ENCODE peak calls at places on chromosomes 11 and 22, in ten cellular contexts. U is PC-9; H is ovary; B is IMR-90; R is fibroblast of lung; D is CD8-positive, alpha-beta T cell; Z is upper lobe of right lung; M is CD4-positive, alpha-beta memory T cell; X is DND-41; N is transverse colon. L is an unnamed sample.

GRCh38 chr11:133795088-133795487 is 50.2 kb downstream of the SPATA19 start:
- DNase-seq in B (no peak), X (no peak), D (no peak), H (no peak), Z (no peak), N (no peak), R (no peak), M (no peak), U (no peak), L (no peak)

GRCh38 chr11:120096756-120097191 is 41.1 kb downstream of the TRIM29 start:
- DNase-seq in B (no peak), M (no peak), H (no peak), Z (peak; percentile 13), U (no peak), X (no peak), N (no peak), D (no peak), R (no peak), L (no peak)

GRCh38 chr22:30664798-30665197 is 2.9 kb downstream of the DUSP18 start:
- DNase-seq in X (no peak), B (no peak), N (no peak), Z (no peak), U (no peak), H (no peak), D (no peak), M (no peak), R (no peak), L (no peak)

GRCh38 chr11:818396-819128 is at the start of gene PNPLA2:
- DNase-seq in R (peak; percentile 56), B (no peak), D (no peak), Z (peak; percentile 83), M (no peak), H (peak; percentile 79), U (peak; percentile 79), N (peak; percentile 75), X (no peak), L (no peak)

GRCh38 chr11:118152552-118153471 is at the start of gene SCN4B:
- DNase-seq in R (peak; percentile 41), M (peak; percentile 14), U (no peak), D (no peak), N (peak; percentile 53), H (peak; percentile 56), X (peak; percentile 37), Z (peak; percentile 82), B (peak; percentile 20), L (peak; percentile 5)

GRCh38 chr11:102971766-102972165 is 16.2 kb upstream of the MMP13 start:
- DNase-seq in R (peak; percentile 18), B (peak; percentile 20), N (no peak), Z (no peak), H (no peak), M (no peak), D (no peak), U (no peak), X (no peak), L (no peak)

GRCh38 chr11:62611705-62612365 is 740 bp downstream of the EML3 start:
- DNase-seq in R (peak; percentile 78), X (peak; percentile 61), M (no peak), H (peak; percentile 76), U (no peak), D (peak; percentile 76), B (peak; percentile 60), Z (peak; percentile 81), N (peak; percentile 56), L (peak; percentile 58)

GRCh38 chr11:64545605-64546004 is 45.4 kb upstream of the SLC22A12 start:
- DNase-seq in R (peak; percentile 78), N (no peak), Z (no peak), D (no peak), H (no peak), U (peak; percentile 83), M (no peak), X (no peak), B (peak; percentile 69), L (no peak)

GRCh38 chr11:88231894-88232482 is 56.7 kb upstream of the RAB38 start:
- DNase-seq in R (peak; percentile 61), D (no peak), Z (no peak), N (no peak), B (peak; percentile 40), X (peak; percentile 17), H (no peak), U (peak; percentile 35), M (peak; percentile 35), L (no peak)

GRCh38 chr11:117334896-117335295 is 7.2 kb downstream of the CEP164 start:
- DNase-seq in D (no peak), Z (no peak), N (no peak), M (no peak), U (no peak), H (no peak), R (no peak), B (no peak), X (no peak), L (no peak)

GRCh38 chr11:91163619-91164451 is 941.0 kb upstream of the CHORDC1 start:
- DNase-seq in Z (no peak), H (no peak), R (peak; percentile 74), B (peak; percentile 34), D (no peak), U (no peak), N (no peak), X (no peak), M (no peak), L (no peak)

GRCh38 chr11:109421981-109422590 is at the start of gene C11orf87:
- DNase-seq in D (no peak), M (no peak), B (no peak), H (no peak), Z (peak; percentile 54), R (no peak), U (no peak), X (no peak), N (no peak), L (no peak)
- H3K4me3 ChIP-seq in D (no peak within 1 kb of the TSS), M (no peak within 1 kb of the TSS), B (peak within 1 kb of the TSS; percentile 40), H (no peak within 1 kb of the TSS), Z (peak within 1 kb of the TSS; percentile 26), R (no peak within 1 kb of the TSS), U (no peak within 1 kb of the TSS), X (no peak within 1 kb of the TSS), N (no peak within 1 kb of the TSS), L (no peak within 1 kb of the TSS)

GRCh38 chr11:68011046-68011943 is 1.2 kb downstream of the ALDH3B1 start:
- DNase-seq in B (no peak), X (no peak), Z (peak; percentile 60), D (no peak), M (no peak), N (no peak), H (no peak), U (peak; percentile 31), R (no peak), L (no peak)
- H3K27ac ChIP-seq in B (peak overlapping the region; percentile 88), X (no peak overlapping the region), Z (peak overlapping the region; percentile 91), D (no peak overlapping the region), M (no peak overlapping the region), N (peak overlapping the region; percentile 96), H (peak overlapping the region; percentile 72), U (peak overlapping the region; percentile 93), R (peak overlapping the region; percentile 97), L (no peak overlapping the region)

DNA sequence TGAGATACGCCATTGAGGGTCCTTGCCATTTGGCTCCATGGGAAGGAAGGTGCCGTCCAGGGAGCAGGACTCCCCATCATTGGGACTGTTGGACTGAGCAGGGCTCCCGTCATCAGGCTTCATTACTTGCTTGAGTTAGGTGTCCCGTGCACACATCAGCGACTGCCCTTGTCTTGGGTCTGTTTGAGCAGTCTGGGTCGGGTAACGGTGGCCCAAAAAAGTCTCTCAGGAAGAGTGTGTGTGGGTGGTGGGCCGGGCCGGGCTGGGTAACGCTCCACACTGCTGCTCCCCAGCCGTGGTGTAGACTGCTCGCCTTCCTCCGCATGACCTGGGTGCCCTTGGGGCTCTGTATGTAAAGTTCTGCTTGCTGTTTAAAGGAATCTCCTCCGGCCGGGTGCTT is 293.5 kb downstream of the TBC1D22A start:
- DNase-seq in H (no peak), Z (peak; percentile 56), B (no peak), M (no peak), X (no peak), D (no peak), R (no peak), U (no peak), N (no peak), L (no peak)
- H3K4me1 ChIP-seq in H (no peaks in the 10 kb centered on the region), Z (no peaks in the 10 kb centered on the region), B (peaks cover 4% of the 10 kb centered on the region), M (no peaks in the 10 kb centered on the region), X (no peaks in the 10 kb centered on the region), D (no peaks in the 10 kb centered on the region), R (no peaks in the 10 kb centered on the region), U (no peaks in the 10 kb centered on the region), N (no peaks in the 10 kb centered on the region), L (no peaks in the 10 kb centered on the region)

GRCh38 chr11:66386171-66387069 is 14.9 kb upstream of the SLC29A2 start:
- DNase-seq in M (peak; percentile 76), H (peak; percentile 83), X (peak; percentile 83), U (peak; percentile 79), B (peak; percentile 80), R (peak; percentile 90), N (peak; percentile 88), D (peak; percentile 81), Z (peak; percentile 90), L (peak; percentile 64)
- H3K4me3 ChIP-seq in M (peak overlapping the region; percentile 31), H (peak overlapping the region; percentile 8), X (peak overlapping the region; percentile 48), U (peak overlapping the region; percentile 37), B (peak overlapping the region; percentile 23), R (no peak overlapping the region), N (peak overlapping the region; percentile 9), D (no peak overlapping the region), Z (peak overlapping the region; percentile 33), L (peak overlapping the region; percentile 31)

GRCh38 chr11:99368579-99368978 is 347.8 kb downstream of the CNTN5 start:
- DNase-seq in M (no peak), B (no peak), X (no peak), Z (no peak), R (peak; percentile 43), U (no peak), N (no peak), D (no peak), H (no peak), L (no peak)
- H3K27ac ChIP-seq in M (no peak overlapping the region), B (no peak overlapping the region), X (no peak overlapping the region), Z (no peak overlapping the region), R (no peak overlapping the region), U (no peak overlapping the region), N (no peak overlapping the region), D (no peak overlapping the region), H (no peak overlapping the region), L (no peak overlapping the region)

GRCh38 chr11:34349882-34350281 is 7.9 kb downstream of the ABTB2 start:
- DNase-seq in N (no peak), D (no peak), Z (no peak), R (peak; percentile 31), B (peak; percentile 24), H (no peak), M (no peak), U (no peak), X (no peak), L (no peak)

GRCh38 chr11:34345991-34346480 is 11.8 kb downstream of the ABTB2 start:
- DNase-seq in M (no peak), R (peak; percentile 50), N (no peak), H (no peak), B (peak; percentile 24), Z (no peak), X (no peak), D (no peak), U (no peak), L (no peak)

GRCh38 chr11:34346551-34346950 is 11.3 kb downstream of the ABTB2 start:
- DNase-seq in X (no peak), Z (no peak), H (no peak), U (peak; percentile 88), N (no peak), D (no peak), M (no peak), R (peak; percentile 16), B (no peak), L (no peak)

GRCh38 chr11:34351051-34351450 is 6.8 kb downstream of the ABTB2 start:
- DNase-seq in N (no peak), R (no peak), U (no peak), X (no peak), Z (no peak), B (no peak), H (no peak), D (no peak), M (no peak), L (no peak)

GRCh38 chr11:34348919-34349318 is 8.9 kb downstream of the ABTB2 start:
- DNase-seq in X (no peak), Z (no peak), B (peak; percentile 33), U (no peak), H (no peak), M (no peak), N (no peak), R (peak; percentile 47), D (no peak), L (no peak)
- H3K4me1 ChIP-seq in X (no peaks in the 10 kb centered on the region), Z (peaks cover 18% of the 10 kb centered on the region), B (peaks cover 22% of the 10 kb centered on the region), U (peaks cover 99% of the 10 kb centered on the region), H (peaks cover 12% of the 10 kb centered on the region), M (no peaks in the 10 kb centered on the region), N (peaks cover 24% of the 10 kb centered on the region), R (peaks cover 27% of the 10 kb centered on the region), D (no peaks in the 10 kb centered on the region), L (no peaks in the 10 kb centered on the region)

L was measured in CD8-positive, alpha-beta memory T cell.